ENCODE peak calls at places on chromosomes 3 and 15, in nine cellular contexts. One of them, this sample, is unnamed. For H3K4me1, the result is how much of the 10 kb centered on the place peaks cover.

GRCh38 chr15:49696441-49696840 is 75.6 kb downstream of the DTWD1 start:
- DNase-seq in ovary: no peak
- DNase-seq in pancreas: no peak
- DNase-seq in heart right ventricle: no peak
- DNase-seq in Caco-2: no peak
- DNase-seq in fibroblast of lung: peak
- DNase-seq in heart left ventricle: no peak
- DNase-seq in left lung: no peak
- DNase-seq in esophagus muscularis mucosa: no peak
- DNase-seq in this sample: no peak

GRCh38 chr3:188486126-188486525 is 332.2 kb downstream of the LPP start:
- DNase-seq in ovary: no peak
- DNase-seq in pancreas: no peak
- DNase-seq in heart right ventricle: no peak
- DNase-seq in Caco-2: no peak
- DNase-seq in fibroblast of lung: peak
- DNase-seq in heart left ventricle: no peak
- DNase-seq in left lung: no peak
- DNase-seq in esophagus muscularis mucosa: no peak
- DNase-seq in this sample: no peak

GRCh38 chr15:69154026-69154425 is 6.4 kb upstream of the GLCE start:
- DNase-seq in ovary: no peak
- DNase-seq in pancreas: no peak
- DNase-seq in heart right ventricle: no peak
- DNase-seq in Caco-2: no peak
- DNase-seq in fibroblast of lung: no peak
- DNase-seq in heart left ventricle: no peak
- DNase-seq in left lung: no peak
- DNase-seq in esophagus muscularis mucosa: no peak
- DNase-seq in this sample: no peak

GRCh38 chr15:96264351-96264798 is 66.1 kb upstream of the NR2F2 start:
- DNase-seq in ovary: no peak
- DNase-seq in pancreas: peak
- DNase-seq in heart right ventricle: no peak
- DNase-seq in Caco-2: peak
- DNase-seq in fibroblast of lung: no peak
- DNase-seq in heart left ventricle: no peak
- DNase-seq in left lung: no peak
- DNase-seq in esophagus muscularis mucosa: peak
- DNase-seq in this sample: no peak

GRCh38 chr3:78165876-78166275 is 1126.0 kb downstream of the ROBO2 start:
- DNase-seq in ovary: no peak
- DNase-seq in pancreas: no peak
- DNase-seq in heart right ventricle: no peak
- DNase-seq in Caco-2: no peak
- DNase-seq in fibroblast of lung: no peak
- DNase-seq in heart left ventricle: no peak
- DNase-seq in left lung: no peak
- DNase-seq in esophagus muscularis mucosa: no peak
- DNase-seq in this sample: no peak

GRCh38 chr3:4656059-4656458 is 162.9 kb downstream of the ITPR1 start:
- DNase-seq in ovary: peak
- DNase-seq in pancreas: peak
- DNase-seq in heart right ventricle: peak
- DNase-seq in Caco-2: peak
- DNase-seq in fibroblast of lung: peak
- DNase-seq in heart left ventricle: peak
- DNase-seq in left lung: no peak
- DNase-seq in esophagus muscularis mucosa: no peak
- DNase-seq in this sample: peak

GRCh38 chr3:15860014-15860934 is 62.5 kb upstream of the ANKRD28 start:
- DNase-seq in ovary: peak
- DNase-seq in pancreas: peak
- DNase-seq in heart right ventricle: no peak
- DNase-seq in Caco-2: peak
- DNase-seq in fibroblast of lung: peak
- DNase-seq in heart left ventricle: peak
- DNase-seq in left lung: peak
- DNase-seq in esophagus muscularis mucosa: no peak
- DNase-seq in this sample: peak

GRCh38 chr15:33089878-33090757 is 104.4 kb downstream of the FMN1 start:
- DNase-seq in ovary: no peak
- DNase-seq in pancreas: no peak
- DNase-seq in heart right ventricle: no peak
- DNase-seq in Caco-2: no peak
- DNase-seq in fibroblast of lung: peak
- DNase-seq in heart left ventricle: no peak
- DNase-seq in left lung: no peak
- DNase-seq in esophagus muscularis mucosa: no peak
- DNase-seq in this sample: peak

GRCh38 chr3:107128942-107129341 is 248.3 kb upstream of the CCDC54 start:
- DNase-seq in ovary: no peak
- DNase-seq in pancreas: no peak
- DNase-seq in heart right ventricle: no peak
- DNase-seq in Caco-2: no peak
- DNase-seq in fibroblast of lung: no peak
- DNase-seq in heart left ventricle: no peak
- DNase-seq in left lung: no peak
- DNase-seq in esophagus muscularis mucosa: no peak
- DNase-seq in this sample: no peak

GRCh38 chr15:98703291-98703690 is 55.0 kb downstream of the IGF1R start:
- DNase-seq in ovary: no peak
- DNase-seq in pancreas: no peak
- DNase-seq in heart right ventricle: no peak
- DNase-seq in Caco-2: no peak
- DNase-seq in fibroblast of lung: no peak
- DNase-seq in heart left ventricle: no peak
- DNase-seq in left lung: no peak
- DNase-seq in esophagus muscularis mucosa: no peak
- DNase-seq in this sample: no peak

GRCh38 chr3:110995461-110996226 is 76.0 kb upstream of the NECTIN3 start:
- DNase-seq in ovary: no peak
- DNase-seq in pancreas: no peak
- DNase-seq in heart right ventricle: no peak
- DNase-seq in Caco-2: peak
- DNase-seq in fibroblast of lung: peak
- DNase-seq in heart left ventricle: no peak
- DNase-seq in left lung: no peak
- DNase-seq in esophagus muscularis mucosa: no peak
- DNase-seq in this sample: no peak

DNA sequence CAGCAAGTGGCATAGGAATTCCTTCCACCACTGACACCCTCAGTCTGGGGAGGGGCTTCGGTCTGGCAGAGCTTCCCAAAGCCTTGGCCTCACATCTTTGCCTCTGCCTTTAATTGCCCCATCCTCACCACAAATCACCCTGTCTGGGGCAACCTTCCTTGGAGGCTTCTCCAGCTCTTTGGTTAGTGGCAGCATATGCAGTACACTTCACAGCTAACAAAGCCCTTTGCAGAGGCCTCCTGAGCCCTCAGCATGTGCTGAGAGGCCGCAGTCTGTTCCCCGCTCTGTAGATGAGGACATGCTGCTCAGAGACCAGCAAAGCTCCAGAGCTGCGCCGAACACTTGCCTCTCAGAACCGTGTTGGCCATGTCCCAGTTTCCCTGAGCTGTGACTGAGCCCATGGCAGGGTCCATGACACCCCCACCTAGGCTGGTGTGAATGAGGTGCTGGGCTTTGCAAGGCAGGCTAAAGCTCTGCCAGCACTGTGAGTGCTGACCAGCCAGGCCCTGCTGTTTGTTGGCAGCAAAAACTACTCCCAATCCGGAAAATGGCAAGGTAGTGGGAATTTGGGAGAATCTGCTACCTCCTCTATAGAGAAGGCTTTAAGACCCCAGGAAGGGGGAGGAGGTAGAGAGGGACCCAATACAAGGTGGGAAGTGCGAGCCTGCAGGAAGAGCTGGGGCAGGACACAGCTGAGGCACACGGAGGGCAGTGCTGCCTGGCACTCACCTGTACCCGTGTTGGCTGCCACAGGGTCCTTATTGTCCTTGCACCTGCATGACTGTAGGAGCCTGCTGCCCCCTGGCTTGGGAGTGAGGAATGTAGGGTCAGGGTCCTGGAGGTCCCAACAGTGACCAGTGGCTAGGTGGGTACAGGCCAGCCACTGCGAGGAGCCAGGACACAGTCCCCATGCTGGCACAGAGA is 8.4 kb upstream of the KLF15 start:
- DNase-seq in ovary: peak
- DNase-seq in pancreas: no peak
- DNase-seq in heart right ventricle: no peak
- DNase-seq in Caco-2: no peak
- DNase-seq in fibroblast of lung: no peak
- DNase-seq in heart left ventricle: no peak
- DNase-seq in left lung: peak
- DNase-seq in esophagus muscularis mucosa: no peak
- DNase-seq in this sample: peak
- TF ChIP-seq CTCF in ovary: no peak
- TF ChIP-seq CTCF in pancreas: no peak
- TF ChIP-seq CTCF in heart right ventricle: no peak
- TF ChIP-seq CTCF in Caco-2: no peak
- TF ChIP-seq CTCF in fibroblast of lung: no peak
- TF ChIP-seq CTCF in heart left ventricle: no peak
- TF ChIP-seq CTCF in left lung: no peak
- TF ChIP-seq CTCF in esophagus muscularis mucosa: no peak
- TF ChIP-seq CTCF in this sample: no peak

DNA sequence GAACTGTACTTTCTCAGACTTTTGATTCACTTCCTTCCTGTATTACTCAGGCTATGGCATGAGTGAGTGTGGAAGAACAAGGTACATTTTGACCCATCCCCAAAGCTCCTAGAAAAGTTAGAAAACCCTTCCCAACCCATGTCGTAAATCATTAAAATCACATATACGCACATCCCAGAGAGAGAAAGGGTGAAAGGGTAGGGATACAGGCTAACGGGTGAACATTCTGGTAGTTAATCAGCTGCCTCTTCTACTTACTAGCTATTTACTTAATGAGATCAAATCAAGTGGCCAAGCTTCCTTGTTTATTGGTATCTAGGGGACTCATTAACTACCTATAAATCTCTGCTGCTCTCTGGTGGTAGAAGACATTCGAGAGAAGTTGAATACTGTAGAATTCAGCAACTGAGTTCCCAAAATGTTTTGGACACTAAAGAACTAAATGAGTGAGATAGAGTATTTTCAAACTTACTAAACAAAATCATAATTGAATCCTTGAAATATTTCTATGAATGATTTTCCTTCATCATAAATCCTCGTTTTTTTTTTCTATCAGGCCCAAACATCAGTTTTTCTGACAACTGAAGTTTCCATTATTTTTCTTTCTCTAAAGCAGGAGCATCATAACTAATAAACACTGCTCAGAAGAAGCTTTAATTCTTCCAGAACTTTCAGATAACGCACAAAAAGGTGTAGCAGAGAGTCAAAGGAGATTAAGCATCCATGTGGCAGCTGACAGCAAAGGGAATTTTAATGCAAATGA is 124.2 kb downstream of the IMPG2 start:
- DNase-seq in ovary: no peak
- DNase-seq in pancreas: no peak
- DNase-seq in heart right ventricle: peak
- DNase-seq in Caco-2: peak
- DNase-seq in fibroblast of lung: peak
- DNase-seq in heart left ventricle: no peak
- DNase-seq in left lung: no peak
- DNase-seq in esophagus muscularis mucosa: peak
- DNase-seq in this sample: no peak
- H3K4me3 ChIP-seq in ovary: no peak
- H3K4me3 ChIP-seq in pancreas: no peak
- H3K4me3 ChIP-seq in heart right ventricle: no peak
- H3K4me3 ChIP-seq in Caco-2: no peak
- H3K4me3 ChIP-seq in fibroblast of lung: no peak
- H3K4me3 ChIP-seq in heart left ventricle: no peak
- H3K4me3 ChIP-seq in left lung: no peak
- H3K4me3 ChIP-seq in esophagus muscularis mucosa: no peak
- H3K4me3 ChIP-seq in this sample: no peak

GRCh38 chr3:14411988-14412387 is 9.6 kb downstream of the SLC6A6 start:
- DNase-seq in ovary: no peak
- DNase-seq in pancreas: no peak
- DNase-seq in heart right ventricle: no peak
- DNase-seq in Caco-2: no peak
- DNase-seq in fibroblast of lung: no peak
- DNase-seq in heart left ventricle: no peak
- DNase-seq in left lung: no peak
- DNase-seq in esophagus muscularis mucosa: no peak
- DNase-seq in this sample: no peak
- H3K4me1 ChIP-seq in ovary: under half
- H3K4me1 ChIP-seq in pancreas: under half
- H3K4me1 ChIP-seq in heart right ventricle: under half
- H3K4me1 ChIP-seq in Caco-2: under half
- H3K4me1 ChIP-seq in fibroblast of lung: under half
- H3K4me1 ChIP-seq in heart left ventricle: under half
- H3K4me1 ChIP-seq in left lung: half or more
- H3K4me1 ChIP-seq in esophagus muscularis mucosa: under half
- H3K4me1 ChIP-seq in this sample: under half

DNA sequence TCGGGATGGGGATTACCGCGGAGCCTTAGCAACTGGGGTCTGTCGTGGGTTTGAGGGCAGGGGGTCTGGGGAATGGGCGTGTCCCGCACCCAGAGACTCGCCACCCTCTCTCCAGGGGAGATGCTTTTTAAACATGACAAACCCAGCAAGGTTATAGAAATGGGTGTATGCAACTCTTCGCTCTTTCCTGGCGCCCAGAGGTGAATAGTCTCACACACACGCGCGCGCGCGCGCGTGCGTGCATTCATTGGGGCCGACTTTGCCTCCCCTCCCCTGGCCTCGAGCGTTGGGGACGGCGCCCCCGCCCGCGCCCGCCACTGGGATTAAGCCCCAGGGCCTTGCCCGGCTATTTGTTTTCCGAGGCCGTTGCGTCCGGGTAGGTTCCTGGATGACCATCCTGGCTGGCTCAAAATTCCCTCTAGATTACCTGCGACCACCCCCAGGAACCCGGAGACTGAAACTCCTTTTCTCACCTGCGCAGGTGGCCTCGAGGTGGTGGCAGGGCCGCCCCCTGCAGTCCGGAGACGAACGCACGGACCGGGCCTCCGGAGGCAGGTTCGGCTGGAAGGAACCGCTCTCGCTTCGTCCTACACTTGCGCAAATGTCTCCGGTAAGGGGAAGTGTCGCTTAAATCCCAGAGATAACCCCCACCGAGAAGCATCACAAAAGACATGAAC is 777 bp downstream of the GPR160 start:
- DNase-seq in ovary: no peak
- DNase-seq in pancreas: peak
- DNase-seq in heart right ventricle: no peak
- DNase-seq in Caco-2: peak
- DNase-seq in fibroblast of lung: no peak
- DNase-seq in heart left ventricle: no peak
- DNase-seq in left lung: peak
- DNase-seq in esophagus muscularis mucosa: no peak
- DNase-seq in this sample: peak
- TF ChIP-seq CTCF in ovary: no peak
- TF ChIP-seq CTCF in pancreas: no peak
- TF ChIP-seq CTCF in heart right ventricle: no peak
- TF ChIP-seq CTCF in Caco-2: peak
- TF ChIP-seq CTCF in fibroblast of lung: no peak
- TF ChIP-seq CTCF in heart left ventricle: no peak
- TF ChIP-seq CTCF in left lung: no peak
- TF ChIP-seq CTCF in esophagus muscularis mucosa: no peak
- TF ChIP-seq CTCF in this sample: no peak

GRCh38 chr3:87397210-87397609 is 120.8 kb upstream of the POU1F1 start:
- DNase-seq in ovary: no peak
- DNase-seq in pancreas: no peak
- DNase-seq in heart right ventricle: no peak
- DNase-seq in Caco-2: no peak
- DNase-seq in fibroblast of lung: peak
- DNase-seq in heart left ventricle: no peak
- DNase-seq in left lung: no peak
- DNase-seq in esophagus muscularis mucosa: no peak
- DNase-seq in this sample: no peak
- H3K4me3 ChIP-seq in ovary: no peak
- H3K4me3 ChIP-seq in pancreas: no peak
- H3K4me3 ChIP-seq in heart right ventricle: no peak
- H3K4me3 ChIP-seq in Caco-2: no peak
- H3K4me3 ChIP-seq in fibroblast of lung: no peak
- H3K4me3 ChIP-seq in heart left ventricle: no peak
- H3K4me3 ChIP-seq in left lung: no peak
- H3K4me3 ChIP-seq in esophagus muscularis mucosa: no peak
- H3K4me3 ChIP-seq in this sample: no peak

This sample was measured in mucosa of descending colon.